ENCODE peak calls at places on chromosomes 12 and 14, in five cellular contexts. O, K, J, A and E are unnamed samples.

GRCh38 chr12:22731231-22731630 is 106.3 kb downstream of the ETNK1 start:
- DNase-seq in O (no peak), K (no peak), J (no peak), A (no peak), E (no peak)

GRCh38 chr12:22527999-22528398 is 16.3 kb downstream of the C2CD5 start:
- DNase-seq in O (no peak), K (no peak), J (no peak), A (no peak), E (no peak)

GRCh38 chr12:54360717-54361456 is 3.4 kb downstream of the GPR84 start:
- DNase-seq in O (no peak), K (peak), J (no peak), A (peak), E (peak)

GRCh38 chr14:103828315-103828967 is 18.9 kb downstream of the PPP1R13B start:
- DNase-seq in O (no peak), K (no peak), J (no peak), A (no peak), E (no peak)

GRCh38 chr12:108816652-108817335 is 40.6 kb downstream of the SSH1 start:
- DNase-seq in O (no peak), K (no peak), J (no peak), A (no peak), E (no peak)

GRCh38 chr12:116662612-116663144 is 75.2 kb downstream of the SPRING1 start:
- DNase-seq in O (no peak), K (no peak), J (no peak), A (peak), E (no peak)

GRCh38 chr12:53956251-53956887 is 1.7 kb downstream of the HOXC12 start:
- DNase-seq in O (peak), K (no peak), J (no peak), A (no peak), E (no peak)

GRCh38 chr12:103771466-103771865 is 69.6 kb downstream of the NT5DC3 start:
- DNase-seq in O (no peak), K (peak), J (no peak), A (peak), E (peak)

GRCh38 chr14:57008534-57008933 is 198.3 kb upstream of the OTX2 start:
- DNase-seq in O (no peak), K (no peak), J (no peak), A (no peak), E (peak)

GRCh38 chr12:24911284-24911791 is 37.6 kb downstream of the BCAT1 start:
- DNase-seq in O (no peak), K (peak), J (no peak), A (no peak), E (peak)

GRCh38 chr14:80996049-80996901 is 40.9 kb downstream of the TSHR start:
- DNase-seq in O (peak), K (peak), J (no peak), A (peak), E (peak)

GRCh38 chr14:47240755-47241437 is 434.5 kb downstream of the MDGA2 start:
- DNase-seq in O (no peak), K (no peak), J (no peak), A (no peak), E (peak)

GRCh38 chr12:29599397-29599796 is 101.9 kb upstream of the OVCH1 start:
- DNase-seq in O (no peak), K (no peak), J (no peak), A (no peak), E (no peak)

GRCh38 chr14:100340454-100340813 is 17.3 kb downstream of the SLC25A47 start:
- DNase-seq in O (no peak), K (no peak), J (no peak), A (no peak), E (no peak)

GRCh38 chr12:80226576-80226975 is 127.2 kb downstream of the OTOGL start:
- DNase-seq in O (no peak), K (no peak), J (no peak), A (no peak), E (no peak)

GRCh38 chr12:79508622-79509021 is 182.1 kb downstream of the PAWR start:
- DNase-seq in O (no peak), K (no peak), J (no peak), A (no peak), E (peak)

GRCh38 chr14:103739466-103739792 is 23.8 kb downstream of the ZFYVE21 start:
- DNase-seq in O (no peak), K (no peak), J (no peak), A (no peak), E (no peak)

GRCh38 chr12:124753230-124753595 is 110.5 kb downstream of the SCARB1 start:
- DNase-seq in O (no peak), K (no peak), J (no peak), A (no peak), E (no peak)

GRCh38 chr12:724194-724855 is 28.1 kb upstream of the WNK1 start:
- DNase-seq in O (no peak), K (no peak), J (no peak), A (no peak), E (peak)

GRCh38 chr12:53213348-53213747 is 6.3 kb upstream of the ITGB7 start:
- DNase-seq in O (no peak), K (no peak), J (peak), A (peak), E (peak)

GRCh38 chr12:15180325-15180724 is 40.9 kb downstream of the RERG start:
- DNase-seq in O (no peak), K (no peak), J (no peak), A (no peak), E (no peak)

GRCh38 chr12:111441107-111441928 is 35.6 kb downstream of the SH2B3 start:
- DNase-seq in O (no peak), K (no peak), J (no peak), A (no peak), E (no peak)

GRCh38 chr14:61640834-61641170 is 54.5 kb upstream of the HIF1A start:
- DNase-seq in O (no peak), K (no peak), J (no peak), A (no peak), E (no peak)

GRCh38 chr12:1471224-1471623 is 123.2 kb downstream of the FBXL14 start:
- DNase-seq in O (no peak), K (no peak), J (no peak), A (no peak), E (no peak)

GRCh38 chr12:115984607-115985006 is 292.9 kb downstream of the MED13L start:
- DNase-seq in O (no peak), K (no peak), J (no peak), A (no peak), E (no peak)

GRCh38 chr14:80278293-80279037 is 67.2 kb upstream of the DIO2 start:
- DNase-seq in O (no peak), K (no peak), J (no peak), A (no peak), E (no peak)

GRCh38 chr12:107329569-107330324 is 236.4 kb upstream of the CRY1 start:
- DNase-seq in O (no peak), K (no peak), J (no peak), A (no peak), E (no peak)